ENCODE peak calls at places on chromosomes 4 and X, in five cellular contexts. M, A, C, Y and N are unnamed samples.

GRCh38 chr4:128349921-128350320 is 62.3 kb upstream of the PGRMC2 start:
- DNase-seq in Y (no peak), C (no peak), A (no peak), M (peak; percentile 92), N (no peak)

GRCh38 chr4:21450331-21450730 is 498.2 kb downstream of the KCNIP4 start:
- DNase-seq in Y (no peak), C (no peak), A (no peak), M (no peak), N (no peak)

GRCh38 chr4:36281384-36282106 is at the start of gene DTHD1:
- DNase-seq in M (no peak), A (no peak), Y (no peak), C (no peak), N (no peak)

GRCh38 chrX:69189972-69190371 is 24.7 kb upstream of the PJA1 start:
- DNase-seq in A (no peak), Y (no peak), M (no peak), C (no peak), N (no peak)

GRCh38 chr4:39548425-39549067 is 21.3 kb upstream of the UGDH start:
- DNase-seq in Y (no peak), C (no peak), M (no peak), A (no peak), N (no peak)

GRCh38 chrX:103839404-103839803 is 7.3 kb upstream of the RAB9B start:
- DNase-seq in Y (no peak), C (no peak), A (no peak), M (no peak), N (no peak)

GRCh38 chr4:169256101-169256612 is 14.6 kb downstream of the SH3RF1 start:
- DNase-seq in Y (no peak), M (no peak), A (no peak), C (no peak), N (no peak)

GRCh38 chrX:19063030-19063429 is 59.2 kb downstream of the ADGRG2 start:
- DNase-seq in A (no peak), Y (no peak), M (no peak), C (no peak), N (no peak)

GRCh38 chr4:151955721-151956340 is 195.0 kb upstream of the GATB start:
- DNase-seq in C (no peak), M (no peak), A (no peak), Y (no peak), N (no peak)

GRCh38 chr4:56874166-56874565 is 33.5 kb upstream of the REST start:
- DNase-seq in A (no peak), C (peak; percentile 49), Y (no peak), M (no peak), N (no peak)

GRCh38 chr4:69831646-69832325 is 28.2 kb downstream of the SULT1E1 start:
- DNase-seq in Y (peak; percentile 59), C (no peak), M (peak; percentile 6), A (no peak), N (no peak)

GRCh38 chrX:63652086-63652775 is 132.8 kb downstream of the ARHGEF9 start:
- DNase-seq in M (no peak), Y (no peak), C (no peak), A (no peak), N (no peak)

GRCh38 chrX:24694825-24695224 is 1.1 kb downstream of the POLA1 start:
- DNase-seq in A (no peak), C (no peak), Y (no peak), M (no peak), N (no peak)

GRCh38 chr4:116925900-116926457 is 159.4 kb downstream of the TRAM1L1 start:
- DNase-seq in C (peak; percentile 71), A (no peak), M (no peak), Y (no peak), N (peak; percentile 69)

GRCh38 chr4:47061435-47061834 is 30.1 kb downstream of the GABRB1 start:
- DNase-seq in M (no peak), A (no peak), Y (no peak), C (no peak), N (no peak)

GRCh38 chr4:2258091-2259035 is 3.5 kb downstream of the MXD4 start:
- DNase-seq in C (no peak), A (no peak), Y (no peak), M (no peak), N (peak; percentile 8)

GRCh38 chr4:23728393-23728792 is 161.5 kb downstream of the PPARGC1A start:
- DNase-seq in M (no peak), Y (no peak), C (no peak), A (no peak), N (no peak)

GRCh38 chrX:18594079-18594478 is 77.8 kb downstream of the RS1 start:
- DNase-seq in C (no peak), A (no peak), M (no peak), Y (no peak), N (no peak)

GRCh38 chr4:36207367-36207766 is 36.9 kb downstream of the ARAP2 start:
- DNase-seq in C (no peak), M (no peak), Y (no peak), A (no peak), N (no peak)

GRCh38 chr4:52098618-52099017 is 47.5 kb downstream of the SPATA18 start:
- DNase-seq in A (no peak), M (no peak), C (no peak), Y (no peak), N (no peak)

GRCh38 chrX:15511563-15511962 is 11.0 kb downstream of the BMX start:
- DNase-seq in M (peak; percentile 31), Y (no peak), C (no peak), A (no peak), N (no peak)

GRCh38 chr4:86300516-86300915 is 59.3 kb downstream of the MAPK10 start:
- DNase-seq in C (no peak), M (no peak), A (no peak), Y (no peak), N (no peak)

GRCh38 chrX:10622197-10622596 is 1.8 kb upstream of the MID1 start:
- DNase-seq in C (no peak), M (no peak), A (no peak), Y (no peak), N (no peak)

DNA sequence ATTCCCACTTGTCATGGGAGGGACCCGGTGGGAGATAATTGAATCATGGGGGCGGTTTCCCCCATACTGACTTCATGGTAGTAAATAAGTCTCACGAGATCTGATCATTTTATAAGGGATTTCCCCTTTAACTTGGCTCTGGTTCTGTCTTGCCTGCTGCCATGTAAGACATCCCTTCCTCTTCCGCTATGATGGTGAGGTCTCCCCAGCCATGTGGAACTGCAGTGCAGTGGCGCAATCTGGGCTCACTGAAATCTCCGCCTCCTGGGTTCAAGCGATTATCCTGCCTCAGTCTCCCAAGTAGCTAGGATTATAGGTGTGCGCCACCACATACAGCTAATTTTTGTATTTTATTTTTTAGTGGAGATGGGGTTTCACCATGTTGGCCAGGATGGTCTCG is 2.9 kb downstream of the HPGDS start:
- DNase-seq in C (no peak), A (no peak), Y (no peak), M (no peak), N (no peak)
- TF ChIP-seq USF2 in C (no peak), A (no peak), Y (no peak), M (no peak), N (no peak)

GRCh38 chr4:184782731-184783472 is 42.9 kb downstream of the ACSL1 start:
- DNase-seq in A (no peak), Y (no peak), M (no peak), C (no peak), N (no peak)
- TF ChIP-seq POLR2AphosphoS5 in A (no peak), Y (no peak), M (no peak), C (no peak), N (no peak)

GRCh38 chr4:67765928-67766327 is 11.7 kb upstream of the GNRHR start:
- DNase-seq in A (no peak), C (no peak), Y (no peak), M (no peak), N (no peak)

GRCh38 chr4:67765401-67765800 is 11.2 kb upstream of the GNRHR start:
- DNase-seq in A (no peak), Y (no peak), M (no peak), C (no peak), N (no peak)

GRCh38 chr4:67764183-67764582 is 10.0 kb upstream of the GNRHR start:
- DNase-seq in A (no peak), Y (no peak), C (no peak), M (no peak), N (no peak)

GRCh38 chr4:67762091-67762490 is 7.9 kb upstream of the GNRHR start:
- DNase-seq in C (no peak), Y (peak; percentile 45), M (no peak), A (no peak), N (no peak)
- TF ChIP-seq USF2 in C (no peak), Y (no peak), M (no peak), A (no peak), N (no peak)

DNA sequence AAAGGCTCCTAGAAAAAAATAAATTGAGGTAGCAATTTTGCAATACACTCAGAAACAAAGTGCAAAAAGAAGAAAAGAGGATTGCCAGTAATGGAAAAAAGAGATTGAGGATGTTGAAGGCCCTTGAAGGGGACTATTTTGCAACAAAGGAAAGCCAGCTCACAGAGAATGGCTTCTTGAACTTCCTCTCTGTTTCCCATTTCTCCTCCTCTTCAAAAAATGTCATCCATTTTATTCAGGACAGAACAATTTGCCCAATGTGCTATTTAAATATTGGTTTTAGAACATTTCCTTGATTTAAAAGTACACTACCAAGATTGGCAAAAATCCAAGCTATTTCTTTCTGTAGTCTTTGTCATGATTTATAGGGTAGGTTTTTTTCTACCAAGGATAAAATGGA is 60.2 kb downstream of the GASK1B start:
- DNase-seq in M (no peak), Y (no peak), C (no peak), A (no peak), N (no peak)
- TF ChIP-seq POLR2AphosphoS5 in M (no peak), Y (no peak), C (no peak), A (no peak), N (no peak)

GRCh38 chr4:76179398-76180318 is 31.5 kb upstream of the NUP54 start:
- DNase-seq in Y (no peak), C (peak; percentile 93), A (peak; percentile 77), M (peak; percentile 70), N (peak; percentile 79)
- TF ChIP-seq USF2 in Y (no peak), C (no peak), A (no peak), M (no peak), N (no peak)